ENCODE peak calls at places on chromosomes 6 and 20, in ten cellular contexts. One of them, this sample, is unnamed.

GRCh38 chr20:6691541-6691940 is 75.9 kb upstream of the BMP2 start:
- DNase-seq in aorta: no peak
- DNase-seq in DMS 273 treated with DMSO at 0.1 percent for 48 hours: no peak
- DNase-seq in H54: no peak
- DNase-seq in hypothalamus: no peak
- DNase-seq in amniotic stem cell: no peak
- DNase-seq in GM12892: no peak
- DNase-seq in stimulated activated CD8-positive, alpha-beta memory T cell treated with anti-CD3 and anti-CD28 coated beads, Interleukin-12 subunit alpha, Interleukin-12 subunit beta, amount 100 ng/mL, for 4 hours: no peak
- DNase-seq in NCI-H345: no peak
- DNase-seq in left colon: no peak
- DNase-seq in this sample: no peak

GRCh38 chr6:51350308-51350904 is 531.7 kb downstream of the TFAP2B start:
- DNase-seq in aorta: no peak
- DNase-seq in DMS 273 treated with DMSO at 0.1 percent for 48 hours: no peak
- DNase-seq in H54: no peak
- DNase-seq in hypothalamus: no peak
- DNase-seq in amniotic stem cell: no peak
- DNase-seq in GM12892: no peak
- DNase-seq in stimulated activated CD8-positive, alpha-beta memory T cell treated with anti-CD3 and anti-CD28 coated beads, Interleukin-12 subunit alpha, Interleukin-12 subunit beta, amount 100 ng/mL, for 4 hours: no peak
- DNase-seq in NCI-H345: peak
- DNase-seq in left colon: no peak
- DNase-seq in this sample: no peak

GRCh38 chr6:68994561-68994960 is 359.5 kb downstream of the ADGRB3 start:
- DNase-seq in aorta: no peak
- DNase-seq in DMS 273 treated with DMSO at 0.1 percent for 48 hours: no peak
- DNase-seq in H54: no peak
- DNase-seq in hypothalamus: no peak
- DNase-seq in amniotic stem cell: no peak
- DNase-seq in GM12892: no peak
- DNase-seq in stimulated activated CD8-positive, alpha-beta memory T cell treated with anti-CD3 and anti-CD28 coated beads, Interleukin-12 subunit alpha, Interleukin-12 subunit beta, amount 100 ng/mL, for 4 hours: no peak
- DNase-seq in NCI-H345: no peak
- DNase-seq in left colon: no peak
- DNase-seq in this sample: no peak

GRCh38 chr6:32718879-32719278 is 22.3 kb upstream of the HLA-DQA2 start:
- DNase-seq in aorta: no peak
- DNase-seq in DMS 273 treated with DMSO at 0.1 percent for 48 hours: no peak
- DNase-seq in H54: no peak
- DNase-seq in hypothalamus: no peak
- DNase-seq in amniotic stem cell: no peak
- DNase-seq in GM12892: no peak
- DNase-seq in stimulated activated CD8-positive, alpha-beta memory T cell treated with anti-CD3 and anti-CD28 coated beads, Interleukin-12 subunit alpha, Interleukin-12 subunit beta, amount 100 ng/mL, for 4 hours: no peak
- DNase-seq in NCI-H345: no peak
- DNase-seq in left colon: no peak
- DNase-seq in this sample: no peak

GRCh38 chr6:7050099-7050498 is 57.7 kb upstream of the RREB1 start:
- DNase-seq in aorta: no peak
- DNase-seq in DMS 273 treated with DMSO at 0.1 percent for 48 hours: no peak
- DNase-seq in H54: no peak
- DNase-seq in hypothalamus: no peak
- DNase-seq in amniotic stem cell: no peak
- DNase-seq in GM12892: no peak
- DNase-seq in stimulated activated CD8-positive, alpha-beta memory T cell treated with anti-CD3 and anti-CD28 coated beads, Interleukin-12 subunit alpha, Interleukin-12 subunit beta, amount 100 ng/mL, for 4 hours: no peak
- DNase-seq in NCI-H345: no peak
- DNase-seq in left colon: no peak
- DNase-seq in this sample: no peak

GRCh38 chr20:58308680-58309527 is 611 bp upstream of the RAB22A start:
- DNase-seq in aorta: peak
- DNase-seq in DMS 273 treated with DMSO at 0.1 percent for 48 hours: no peak
- DNase-seq in H54: peak
- DNase-seq in hypothalamus: peak
- DNase-seq in amniotic stem cell: no peak
- DNase-seq in GM12892: peak
- DNase-seq in stimulated activated CD8-positive, alpha-beta memory T cell treated with anti-CD3 and anti-CD28 coated beads, Interleukin-12 subunit alpha, Interleukin-12 subunit beta, amount 100 ng/mL, for 4 hours: peak
- DNase-seq in NCI-H345: peak
- DNase-seq in left colon: peak
- DNase-seq in this sample: no peak

GRCh38 chr6:71194730-71195129 is 93.9 kb upstream of the OGFRL1 start:
- DNase-seq in aorta: no peak
- DNase-seq in DMS 273 treated with DMSO at 0.1 percent for 48 hours: no peak
- DNase-seq in H54: peak
- DNase-seq in hypothalamus: no peak
- DNase-seq in amniotic stem cell: no peak
- DNase-seq in GM12892: no peak
- DNase-seq in stimulated activated CD8-positive, alpha-beta memory T cell treated with anti-CD3 and anti-CD28 coated beads, Interleukin-12 subunit alpha, Interleukin-12 subunit beta, amount 100 ng/mL, for 4 hours: no peak
- DNase-seq in NCI-H345: no peak
- DNase-seq in left colon: no peak
- DNase-seq in this sample: no peak

GRCh38 chr6:151916075-151916474 is 108.6 kb downstream of the ESR1 start:
- DNase-seq in aorta: no peak
- DNase-seq in DMS 273 treated with DMSO at 0.1 percent for 48 hours: no peak
- DNase-seq in H54: no peak
- DNase-seq in hypothalamus: no peak
- DNase-seq in amniotic stem cell: no peak
- DNase-seq in GM12892: no peak
- DNase-seq in stimulated activated CD8-positive, alpha-beta memory T cell treated with anti-CD3 and anti-CD28 coated beads, Interleukin-12 subunit alpha, Interleukin-12 subunit beta, amount 100 ng/mL, for 4 hours: no peak
- DNase-seq in NCI-H345: no peak
- DNase-seq in left colon: no peak
- DNase-seq in this sample: no peak

GRCh38 chr6:151087861-151088598 is 151.7 kb upstream of the AKAP12 start:
- DNase-seq in aorta: no peak
- DNase-seq in DMS 273 treated with DMSO at 0.1 percent for 48 hours: no peak
- DNase-seq in H54: no peak
- DNase-seq in hypothalamus: no peak
- DNase-seq in amniotic stem cell: no peak
- DNase-seq in GM12892: no peak
- DNase-seq in stimulated activated CD8-positive, alpha-beta memory T cell treated with anti-CD3 and anti-CD28 coated beads, Interleukin-12 subunit alpha, Interleukin-12 subunit beta, amount 100 ng/mL, for 4 hours: no peak
- DNase-seq in NCI-H345: no peak
- DNase-seq in left colon: no peak
- DNase-seq in this sample: no peak

GRCh38 chr6:90375681-90376439 is 79.2 kb upstream of the BACH2 start:
- DNase-seq in aorta: no peak
- DNase-seq in DMS 273 treated with DMSO at 0.1 percent for 48 hours: no peak
- DNase-seq in H54: peak
- DNase-seq in hypothalamus: peak
- DNase-seq in amniotic stem cell: peak
- DNase-seq in GM12892: no peak
- DNase-seq in stimulated activated CD8-positive, alpha-beta memory T cell treated with anti-CD3 and anti-CD28 coated beads, Interleukin-12 subunit alpha, Interleukin-12 subunit beta, amount 100 ng/mL, for 4 hours: no peak
- DNase-seq in NCI-H345: no peak
- DNase-seq in left colon: no peak
- DNase-seq in this sample: no peak

GRCh38 chr6:40930555-40930954 is 108.5 kb downstream of the UNC5CL start:
- DNase-seq in aorta: no peak
- DNase-seq in DMS 273 treated with DMSO at 0.1 percent for 48 hours: no peak
- DNase-seq in H54: no peak
- DNase-seq in hypothalamus: no peak
- DNase-seq in amniotic stem cell: no peak
- DNase-seq in GM12892: no peak
- DNase-seq in stimulated activated CD8-positive, alpha-beta memory T cell treated with anti-CD3 and anti-CD28 coated beads, Interleukin-12 subunit alpha, Interleukin-12 subunit beta, amount 100 ng/mL, for 4 hours: no peak
- DNase-seq in NCI-H345: no peak
- DNase-seq in left colon: peak
- DNase-seq in this sample: no peak

GRCh38 chr6:46734867-46735719 is at the start of gene PLA2G7:
- DNase-seq in aorta: peak
- DNase-seq in DMS 273 treated with DMSO at 0.1 percent for 48 hours: no peak
- DNase-seq in H54: no peak
- DNase-seq in hypothalamus: peak
- DNase-seq in amniotic stem cell: no peak
- DNase-seq in GM12892: peak
- DNase-seq in stimulated activated CD8-positive, alpha-beta memory T cell treated with anti-CD3 and anti-CD28 coated beads, Interleukin-12 subunit alpha, Interleukin-12 subunit beta, amount 100 ng/mL, for 4 hours: no peak
- DNase-seq in NCI-H345: peak
- DNase-seq in left colon: no peak
- DNase-seq in this sample: no peak

GRCh38 chr6:25302677-25303128 is 23.5 kb downstream of the CARMIL1 start:
- DNase-seq in aorta: no peak
- DNase-seq in DMS 273 treated with DMSO at 0.1 percent for 48 hours: no peak
- DNase-seq in H54: peak
- DNase-seq in hypothalamus: no peak
- DNase-seq in amniotic stem cell: peak
- DNase-seq in GM12892: no peak
- DNase-seq in stimulated activated CD8-positive, alpha-beta memory T cell treated with anti-CD3 and anti-CD28 coated beads, Interleukin-12 subunit alpha, Interleukin-12 subunit beta, amount 100 ng/mL, for 4 hours: no peak
- DNase-seq in NCI-H345: peak
- DNase-seq in left colon: no peak
- DNase-seq in this sample: no peak

GRCh38 chr6:106728296-106728870 is 99.0 kb downstream of the QRSL1 start:
- DNase-seq in aorta: no peak
- DNase-seq in DMS 273 treated with DMSO at 0.1 percent for 48 hours: no peak
- DNase-seq in H54: no peak
- DNase-seq in hypothalamus: no peak
- DNase-seq in amniotic stem cell: no peak
- DNase-seq in GM12892: no peak
- DNase-seq in stimulated activated CD8-positive, alpha-beta memory T cell treated with anti-CD3 and anti-CD28 coated beads, Interleukin-12 subunit alpha, Interleukin-12 subunit beta, amount 100 ng/mL, for 4 hours: no peak
- DNase-seq in NCI-H345: peak
- DNase-seq in left colon: no peak
- DNase-seq in this sample: no peak

GRCh38 chr6:150380256-150380655 is 11.4 kb downstream of the IYD start:
- DNase-seq in aorta: no peak
- DNase-seq in DMS 273 treated with DMSO at 0.1 percent for 48 hours: no peak
- DNase-seq in H54: no peak
- DNase-seq in hypothalamus: no peak
- DNase-seq in amniotic stem cell: no peak
- DNase-seq in GM12892: no peak
- DNase-seq in stimulated activated CD8-positive, alpha-beta memory T cell treated with anti-CD3 and anti-CD28 coated beads, Interleukin-12 subunit alpha, Interleukin-12 subunit beta, amount 100 ng/mL, for 4 hours: no peak
- DNase-seq in NCI-H345: no peak
- DNase-seq in left colon: no peak
- DNase-seq in this sample: no peak

GRCh38 chr20:36098364-36098763 is 56.2 kb upstream of the EPB41L1 start:
- DNase-seq in aorta: peak
- DNase-seq in DMS 273 treated with DMSO at 0.1 percent for 48 hours: no peak
- DNase-seq in H54: no peak
- DNase-seq in hypothalamus: peak
- DNase-seq in amniotic stem cell: no peak
- DNase-seq in GM12892: no peak
- DNase-seq in stimulated activated CD8-positive, alpha-beta memory T cell treated with anti-CD3 and anti-CD28 coated beads, Interleukin-12 subunit alpha, Interleukin-12 subunit beta, amount 100 ng/mL, for 4 hours: no peak
- DNase-seq in NCI-H345: no peak
- DNase-seq in left colon: peak
- DNase-seq in this sample: no peak

GRCh38 chr20:11205769-11206362 is 532.1 kb upstream of the JAG1 start:
- DNase-seq in aorta: no peak
- DNase-seq in DMS 273 treated with DMSO at 0.1 percent for 48 hours: no peak
- DNase-seq in H54: no peak
- DNase-seq in hypothalamus: no peak
- DNase-seq in amniotic stem cell: no peak
- DNase-seq in GM12892: no peak
- DNase-seq in stimulated activated CD8-positive, alpha-beta memory T cell treated with anti-CD3 and anti-CD28 coated beads, Interleukin-12 subunit alpha, Interleukin-12 subunit beta, amount 100 ng/mL, for 4 hours: no peak
- DNase-seq in NCI-H345: no peak
- DNase-seq in left colon: no peak
- DNase-seq in this sample: no peak

GRCh38 chr6:127510876-127511275 is 8.3 kb downstream of the MTCL3 start:
- DNase-seq in aorta: no peak
- DNase-seq in DMS 273 treated with DMSO at 0.1 percent for 48 hours: no peak
- DNase-seq in H54: no peak
- DNase-seq in hypothalamus: no peak
- DNase-seq in amniotic stem cell: no peak
- DNase-seq in GM12892: no peak
- DNase-seq in stimulated activated CD8-positive, alpha-beta memory T cell treated with anti-CD3 and anti-CD28 coated beads, Interleukin-12 subunit alpha, Interleukin-12 subunit beta, amount 100 ng/mL, for 4 hours: no peak
- DNase-seq in NCI-H345: no peak
- DNase-seq in left colon: no peak
- DNase-seq in this sample: no peak

GRCh38 chr6:157962601-157963084 is 19.0 kb upstream of the SYNJ2 start:
- DNase-seq in aorta: no peak
- DNase-seq in DMS 273 treated with DMSO at 0.1 percent for 48 hours: no peak
- DNase-seq in H54: no peak
- DNase-seq in hypothalamus: no peak
- DNase-seq in amniotic stem cell: peak
- DNase-seq in GM12892: no peak
- DNase-seq in stimulated activated CD8-positive, alpha-beta memory T cell treated with anti-CD3 and anti-CD28 coated beads, Interleukin-12 subunit alpha, Interleukin-12 subunit beta, amount 100 ng/mL, for 4 hours: no peak
- DNase-seq in NCI-H345: no peak
- DNase-seq in left colon: no peak
- DNase-seq in this sample: no peak

GRCh38 chr20:19024296-19025035 is 188.0 kb upstream of the SLC24A3 start:
- DNase-seq in aorta: no peak
- DNase-seq in DMS 273 treated with DMSO at 0.1 percent for 48 hours: no peak
- DNase-seq in H54: no peak
- DNase-seq in hypothalamus: no peak
- DNase-seq in amniotic stem cell: no peak
- DNase-seq in GM12892: no peak
- DNase-seq in stimulated activated CD8-positive, alpha-beta memory T cell treated with anti-CD3 and anti-CD28 coated beads, Interleukin-12 subunit alpha, Interleukin-12 subunit beta, amount 100 ng/mL, for 4 hours: no peak
- DNase-seq in NCI-H345: no peak
- DNase-seq in left colon: no peak
- DNase-seq in this sample: no peak

GRCh38 chr6:157464653-157465535 is 83.9 kb downstream of the ZDHHC14 start:
- DNase-seq in aorta: no peak
- DNase-seq in DMS 273 treated with DMSO at 0.1 percent for 48 hours: no peak
- DNase-seq in H54: no peak
- DNase-seq in hypothalamus: no peak
- DNase-seq in amniotic stem cell: no peak
- DNase-seq in GM12892: no peak
- DNase-seq in stimulated activated CD8-positive, alpha-beta memory T cell treated with anti-CD3 and anti-CD28 coated beads, Interleukin-12 subunit alpha, Interleukin-12 subunit beta, amount 100 ng/mL, for 4 hours: no peak
- DNase-seq in NCI-H345: no peak
- DNase-seq in left colon: no peak
- DNase-seq in this sample: no peak

GRCh38 chr6:166533205-166533824 is 53.2 kb downstream of the RAMACL start:
- DNase-seq in aorta: no peak
- DNase-seq in DMS 273 treated with DMSO at 0.1 percent for 48 hours: no peak
- DNase-seq in H54: no peak
- DNase-seq in hypothalamus: no peak
- DNase-seq in amniotic stem cell: no peak
- DNase-seq in GM12892: no peak
- DNase-seq in stimulated activated CD8-positive, alpha-beta memory T cell treated with anti-CD3 and anti-CD28 coated beads, Interleukin-12 subunit alpha, Interleukin-12 subunit beta, amount 100 ng/mL, for 4 hours: no peak
- DNase-seq in NCI-H345: peak
- DNase-seq in left colon: peak
- DNase-seq in this sample: no peak

GRCh38 chr6:291148-291696 is 1.1 kb upstream of the DUSP22 start:
- DNase-seq in aorta: no peak
- DNase-seq in DMS 273 treated with DMSO at 0.1 percent for 48 hours: no peak
- DNase-seq in H54: no peak
- DNase-seq in hypothalamus: no peak
- DNase-seq in amniotic stem cell: no peak
- DNase-seq in GM12892: no peak
- DNase-seq in stimulated activated CD8-positive, alpha-beta memory T cell treated with anti-CD3 and anti-CD28 coated beads, Interleukin-12 subunit alpha, Interleukin-12 subunit beta, amount 100 ng/mL, for 4 hours: no peak
- DNase-seq in NCI-H345: no peak
- DNase-seq in left colon: no peak
- DNase-seq in this sample: no peak

GRCh38 chr20:11922561-11922960 is 4.9 kb downstream of the BTBD3 start:
- DNase-seq in aorta: no peak
- DNase-seq in DMS 273 treated with DMSO at 0.1 percent for 48 hours: no peak
- DNase-seq in H54: no peak
- DNase-seq in hypothalamus: no peak
- DNase-seq in amniotic stem cell: no peak
- DNase-seq in GM12892: no peak
- DNase-seq in stimulated activated CD8-positive, alpha-beta memory T cell treated with anti-CD3 and anti-CD28 coated beads, Interleukin-12 subunit alpha, Interleukin-12 subunit beta, amount 100 ng/mL, for 4 hours: no peak
- DNase-seq in NCI-H345: no peak
- DNase-seq in left colon: no peak
- DNase-seq in this sample: no peak

GRCh38 chr6:38495922-38496635 is 143.7 kb downstream of the BTBD9 start:
- DNase-seq in aorta: no peak
- DNase-seq in DMS 273 treated with DMSO at 0.1 percent for 48 hours: no peak
- DNase-seq in H54: no peak
- DNase-seq in hypothalamus: no peak
- DNase-seq in amniotic stem cell: no peak
- DNase-seq in GM12892: no peak
- DNase-seq in stimulated activated CD8-positive, alpha-beta memory T cell treated with anti-CD3 and anti-CD28 coated beads, Interleukin-12 subunit alpha, Interleukin-12 subunit beta, amount 100 ng/mL, for 4 hours: no peak
- DNase-seq in NCI-H345: no peak
- DNase-seq in left colon: no peak
- DNase-seq in this sample: no peak

GRCh38 chr6:144334150-144334708 is 49.1 kb downstream of the UTRN start:
- DNase-seq in aorta: no peak
- DNase-seq in DMS 273 treated with DMSO at 0.1 percent for 48 hours: no peak
- DNase-seq in H54: no peak
- DNase-seq in hypothalamus: no peak
- DNase-seq in amniotic stem cell: no peak
- DNase-seq in GM12892: no peak
- DNase-seq in stimulated activated CD8-positive, alpha-beta memory T cell treated with anti-CD3 and anti-CD28 coated beads, Interleukin-12 subunit alpha, Interleukin-12 subunit beta, amount 100 ng/mL, for 4 hours: peak
- DNase-seq in NCI-H345: no peak
- DNase-seq in left colon: peak
- DNase-seq in this sample: no peak

This sample was measured in keratinocyte.